ENCODE peak calls at places on chromosome 6, in nine cellular contexts. R is progenitor cell of endocrine pancreas; Q is mammary epithelial cell; M is left ventricle myocardium superior; K is NCI-H1436 treated with DMSO at 0.1 percent for 48 hours; A is GM03348; P is HCT116; X is activated CD8-positive, alpha-beta memory T cell treated with anti-CD3 and anti-CD28 coated beads for 1 hour; E is left colon. U is an unnamed sample.

GRCh38 chr6:53770690-53771320 is 24.0 kb upstream of the LRRC1 start:
- DNase-seq in M (no peak), R (no peak), E (no peak), K (no peak), Q (peak; percentile 43), P (no peak), X (no peak), A (no peak), U (peak; percentile 54)

GRCh38 chr6:91731939-91732338 is 1145.1 kb upstream of the MAP3K7 start:
- DNase-seq in M (no peak), Q (no peak), X (no peak), P (no peak), R (no peak), E (no peak), A (no peak), K (no peak), U (no peak)

GRCh38 chr6:112443666-112444065 is 96.5 kb downstream of the RFPL4B start:
- DNase-seq in Q (no peak), R (no peak), A (peak; percentile 77), X (no peak), M (peak; percentile 83), P (no peak), E (peak; percentile 9), K (no peak), U (peak; percentile 91)

GRCh38 chr6:35031611-35032529 is 109.3 kb downstream of the TCP11 start:
- DNase-seq in X (no peak), P (no peak), E (no peak), A (no peak), R (no peak), M (no peak), Q (no peak), K (no peak), U (no peak)

GRCh38 chr6:25340854-25341552 is 61.8 kb downstream of the CARMIL1 start:
- DNase-seq in X (no peak), P (no peak), R (no peak), E (no peak), Q (no peak), K (no peak), A (no peak), M (no peak), U (no peak)

GRCh38 chr6:40555092-40555491 is 32.1 kb downstream of the LRFN2 start:
- DNase-seq in E (no peak), M (no peak), X (no peak), P (no peak), K (no peak), Q (no peak), A (no peak), R (no peak), U (no peak)

GRCh38 chr6:110509617-110510231 is 33.3 kb upstream of the SLC22A16 start:
- DNase-seq in A (no peak), X (no peak), K (no peak), P (peak; percentile 68), M (no peak), R (no peak), E (no peak), Q (peak; percentile 94), U (peak; percentile 92)

GRCh38 chr6:29908710-29909109 is 33.6 kb upstream of the HLA-A start:
- DNase-seq in K (no peak), R (no peak), A (no peak), M (no peak), X (no peak), P (no peak), Q (no peak), E (no peak), U (peak; percentile 35)

GRCh38 chr6:137044366-137045220 is at the start of gene IL20RA:
- DNase-seq in P (no peak), K (no peak), A (peak; percentile 65), M (peak; percentile 63), R (peak; percentile 52), E (peak; percentile 61), X (no peak), Q (no peak), U (peak; percentile 16)

GRCh38 chr6:31831350-31832215 is 4.0 kb downstream of the HSPA1B start:
- DNase-seq in A (no peak), Q (peak; percentile 13), E (no peak), P (no peak), X (no peak), R (no peak), K (no peak), M (no peak), U (no peak)

GRCh38 chr6:116682334-116682712 is 1.3 kb downstream of the KPNA5 start:
- DNase-seq in P (no peak), X (no peak), R (no peak), A (peak; percentile 43), Q (peak; percentile 46), E (no peak), K (peak; percentile 10), M (no peak), U (peak; percentile 73)

GRCh38 chr6:105793132-105793531 is 293.0 kb upstream of the PRDM1 start:
- DNase-seq in A (no peak), Q (no peak), X (no peak), E (no peak), M (no peak), R (no peak), P (no peak), K (no peak), U (peak; percentile 17)

GRCh38 chr6:38933426-38933825 is 115.2 kb upstream of the GLP1R start:
- DNase-seq in E (no peak), M (no peak), A (peak; percentile 21), R (no peak), Q (peak; percentile 32), K (no peak), P (peak; percentile 22), X (no peak), U (peak; percentile 45)

GRCh38 chr6:167479967-167480653 is 155.2 kb downstream of the TTLL2 start:
- DNase-seq in R (no peak), E (no peak), P (no peak), Q (no peak), X (no peak), K (no peak), A (no peak), M (no peak), U (no peak)

GRCh38 chr6:45736134-45736533 is 279.5 kb downstream of the CLIC5 start:
- DNase-seq in X (no peak), A (no peak), P (no peak), M (no peak), R (no peak), Q (no peak), K (no peak), E (no peak), U (no peak)

GRCh38 chr6:12119085-12119588 is 107.0 kb downstream of the HIVEP1 start:
- DNase-seq in Q (no peak), A (no peak), E (peak; percentile 22), R (no peak), M (no peak), P (no peak), K (no peak), X (no peak), U (no peak)

GRCh38 chr6:37033255-37033654 is 27.8 kb downstream of the FGD2 start:
- DNase-seq in M (no peak), P (no peak), Q (peak; percentile 61), X (no peak), E (no peak), K (no peak), A (no peak), R (no peak), U (no peak)

GRCh38 chr6:26131618-26132017 is 44.4 kb downstream of the HFE start:
- DNase-seq in A (no peak), M (no peak), Q (no peak), P (no peak), R (no peak), K (no peak), X (no peak), E (no peak), U (no peak)

GRCh38 chr6:12578751-12579150 is 137.8 kb upstream of the PHACTR1 start:
- DNase-seq in M (no peak), A (peak; percentile 63), K (no peak), Q (peak; percentile 84), X (no peak), R (no peak), P (no peak), E (no peak), U (no peak)

GRCh38 chr6:43509142-43509983 is 783 bp downstream of the LRRC73 start:
- DNase-seq in R (no peak), P (no peak), M (no peak), K (no peak), Q (no peak), X (no peak), E (no peak), A (no peak), U (no peak)

GRCh38 chr6:66179363-66179762 is 472.3 kb upstream of the EYS start:
- DNase-seq in A (peak; percentile 7), R (no peak), P (no peak), K (no peak), X (no peak), M (no peak), E (no peak), Q (no peak), U (peak; percentile 6)

GRCh38 chr6:34953084-34954025 is 64.3 kb downstream of the ANKS1A start:
- DNase-seq in Q (peak; percentile 12), K (no peak), E (peak; percentile 20), M (no peak), P (peak; percentile 6), R (no peak), A (peak; percentile 11), X (no peak), U (peak; percentile 71)

GRCh38 chr6:124234806-124235205 is 431.1 kb downstream of the NKAIN2 start:
- DNase-seq in E (no peak), X (no peak), A (no peak), R (no peak), Q (no peak), K (no peak), P (no peak), M (no peak), U (no peak)

GRCh38 chr6:73074175-73074574 is 151.1 kb downstream of the KHDC1L start:
- DNase-seq in X (no peak), A (peak; percentile 69), P (no peak), Q (peak; percentile 79), E (no peak), R (no peak), K (no peak), M (no peak), U (no peak)

U was measured in choroid plexus epithelial cell.